ENCODE peak calls at places on chromosome 6, in six cellular contexts. U is K562, R is HCT116, I is H1, S is HepG2, D is GM12878. Q is an unnamed sample. For H3K9me3, the result is how much of the 10 kb centered on the place peaks cover.

GRCh38 chr6:33568826-33569570 is 11.1 kb downstream of the BAK1 start:
- DNase-seq in I (no peak), D (no peak), S (no peak), R (no peak), U (peak), Q (no peak)

GRCh38 chr6:38067263-38067980 is 247.9 kb downstream of the ZFAND3 start:
- DNase-seq in R (no peak), U (no peak), I (no peak), D (no peak), S (no peak), Q (no peak)

GRCh38 chr6:137811121-137811911 is 55.7 kb upstream of the TNFAIP3 start:
- DNase-seq in D (peak), U (peak), S (peak), I (no peak), R (peak), Q (no peak)

GRCh38 chr6:22828179-22829062 is 259.1 kb downstream of the HDGFL1 start:
- DNase-seq in S (peak), U (peak), I (no peak), R (peak), D (no peak), Q (no peak)

GRCh38 chr6:134821914-134822862 is 127.7 kb downstream of the ALDH8A1 start:
- DNase-seq in U (no peak), I (no peak), S (no peak), D (no peak), R (no peak), Q (no peak)

GRCh38 chr6:145071836-145072235 is 663.5 kb downstream of the EPM2A start:
- DNase-seq in U (no peak), D (no peak), I (no peak), S (no peak), R (no peak), Q (no peak)

GRCh38 chr6:135418040-135418439 is 79.5 kb downstream of the AHI1 start:
- DNase-seq in R (no peak), U (no peak), S (no peak), D (no peak), I (no peak), Q (no peak)

GRCh38 chr6:150250826-150251225 is 108.0 kb downstream of the PPP1R14C start:
- DNase-seq in D (no peak), I (no peak), U (peak), S (no peak), R (no peak), Q (no peak)

GRCh38 chr6:154542747-154543146 is 32.3 kb upstream of the CNKSR3 start:
- DNase-seq in I (peak), S (no peak), U (no peak), D (no peak), R (no peak), Q (peak)

GRCh38 chr6:144066745-144067484 is 28.5 kb downstream of the SF3B5 start:
- DNase-seq in I (no peak), R (no peak), U (no peak), S (no peak), D (peak), Q (no peak)

GRCh38 chr6:34237722-34238506 is 1.2 kb downstream of the HMGA1 start:
- DNase-seq in I (no peak), R (no peak), U (peak), D (no peak), S (peak), Q (no peak)

GRCh38 chr6:37657117-37657886 is 40.4 kb downstream of the MDGA1 start:
- DNase-seq in U (no peak), R (peak), I (no peak), D (no peak), S (no peak), Q (peak)

GRCh38 chr6:37705239-37706051 is 7.8 kb upstream of the MDGA1 start:
- DNase-seq in U (peak), D (peak), S (no peak), R (no peak), I (peak), Q (peak)

GRCh38 chr6:82144852-82145332 is 102.7 kb downstream of the IBTK start:
- DNase-seq in R (peak), I (no peak), S (peak), U (no peak), D (no peak), Q (no peak)

GRCh38 chr6:77511860-77512259 is 48.6 kb upstream of the HTR1B start:
- DNase-seq in S (no peak), D (no peak), R (peak), I (no peak), U (no peak), Q (no peak)

GRCh38 chr6:169738972-169739529 is 12.3 kb downstream of the DYNLT2 start:
- DNase-seq in R (no peak), I (no peak), D (no peak), U (no peak), S (no peak), Q (no peak)

GRCh38 chr6:36798852-36799251 is 40.4 kb downstream of the CPNE5 start:
- DNase-seq in S (no peak), R (no peak), I (no peak), U (no peak), D (no peak), Q (no peak)

GRCh38 chr6:30171677-30172471 is 8.5 kb downstream of the TRIM15 start:
- DNase-seq in I (peak), S (no peak), U (no peak), R (no peak), D (no peak), Q (no peak)

GRCh38 chr6:52790841-52791240 is 12.8 kb downstream of the GSTA1 start:
- DNase-seq in S (no peak), I (no peak), U (no peak), D (no peak), R (no peak), Q (no peak)

GRCh38 chr6:1657116-1657776 is 47.5 kb downstream of the FOXC1 start:
- DNase-seq in I (no peak), D (no peak), R (no peak), S (no peak), U (no peak), Q (no peak)

GRCh38 chr6:127547909-127548649 is 28.9 kb upstream of the C6orf58 start:
- DNase-seq in S (no peak), R (no peak), D (no peak), I (no peak), U (no peak), Q (no peak)

GRCh38 chr6:16698163-16698533 is 63.1 kb downstream of the ATXN1 start:
- DNase-seq in R (no peak), S (no peak), U (no peak), I (no peak), D (no peak), Q (no peak)
- H3K4me3 ChIP-seq in R (no peak), S (no peak), U (no peak), I (no peak), D (no peak), Q (no peak)

GRCh38 chr6:131937703-131938631 is 13.2 kb downstream of the CCN2 start:
- DNase-seq in R (no peak), D (no peak), U (no peak), S (peak), I (no peak), Q (no peak)
- H3K9me3 ChIP-seq in R (under half), D (under half), U (under half), S (under half), I (under half), Q (under half)

DNA sequence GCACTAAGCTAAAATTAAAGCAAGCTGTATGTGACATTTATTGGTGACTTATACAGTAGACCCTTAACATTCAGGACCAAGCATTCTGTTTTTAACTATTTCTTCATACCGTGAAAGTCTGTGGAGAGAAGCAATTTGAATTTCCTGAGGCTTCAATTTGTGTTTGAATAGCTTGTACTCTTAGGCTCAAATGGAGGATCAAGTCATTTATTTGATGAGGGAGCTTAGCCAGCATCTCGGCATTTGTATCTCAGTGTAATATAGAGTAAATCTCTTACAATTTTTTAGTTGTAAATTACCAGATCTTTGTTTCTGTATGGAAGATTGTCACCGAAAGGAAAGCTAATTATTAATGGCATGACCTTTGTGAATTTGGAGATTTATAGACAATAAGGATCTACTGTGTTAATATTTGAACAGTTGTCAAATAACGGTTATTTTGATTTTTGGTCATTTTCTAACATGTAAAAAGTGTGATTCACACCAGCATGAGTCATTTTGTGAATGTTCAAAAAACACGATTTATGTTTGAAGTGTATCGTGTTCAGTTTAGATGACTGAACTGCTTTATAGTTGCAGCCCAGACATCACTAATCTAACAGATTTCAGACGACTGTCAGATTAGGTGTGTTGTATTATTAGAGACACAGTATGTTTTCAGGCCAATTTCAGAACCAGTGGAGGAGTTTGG is 332.8 kb downstream of the CDKAL1 start:
- DNase-seq in S (no peak), I (no peak), U (no peak), D (no peak), R (no peak), Q (no peak)
- TF ChIP-seq ZNF274 in S (no peak), I (no peak), U (no peak), D (no peak), R (no peak), Q (no peak)

DNA sequence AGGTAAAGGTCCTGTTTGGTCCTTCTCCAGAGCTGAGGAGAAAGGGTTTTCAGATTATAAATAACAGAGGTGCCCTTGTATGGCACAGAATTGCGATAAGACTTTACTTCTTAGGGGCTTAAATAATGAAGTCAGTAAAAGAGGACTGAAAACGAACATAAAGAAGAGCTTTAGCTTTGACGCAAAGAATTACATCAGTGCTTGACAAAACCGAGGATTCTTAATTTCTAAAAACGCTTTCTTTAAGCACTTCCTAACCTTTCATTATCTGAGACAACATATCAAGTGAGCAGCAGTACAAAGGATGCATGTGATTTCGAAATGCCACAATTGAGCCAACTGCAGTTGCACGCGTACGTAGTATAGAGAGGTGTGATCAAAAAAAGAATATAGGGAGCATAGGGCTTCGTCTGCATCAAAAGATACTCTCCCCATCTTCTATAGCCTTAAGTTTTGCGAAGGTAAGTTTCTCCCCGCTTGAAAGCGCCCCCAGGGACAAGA is 848 bp upstream of the LOC128125822 start:
- DNase-seq in S (no peak), U (no peak), I (no peak), D (no peak), R (no peak), Q (no peak)
- H3K4me3 ChIP-seq in S (peak), U (peak), I (peak), D (peak), R (peak), Q (peak)

DNA sequence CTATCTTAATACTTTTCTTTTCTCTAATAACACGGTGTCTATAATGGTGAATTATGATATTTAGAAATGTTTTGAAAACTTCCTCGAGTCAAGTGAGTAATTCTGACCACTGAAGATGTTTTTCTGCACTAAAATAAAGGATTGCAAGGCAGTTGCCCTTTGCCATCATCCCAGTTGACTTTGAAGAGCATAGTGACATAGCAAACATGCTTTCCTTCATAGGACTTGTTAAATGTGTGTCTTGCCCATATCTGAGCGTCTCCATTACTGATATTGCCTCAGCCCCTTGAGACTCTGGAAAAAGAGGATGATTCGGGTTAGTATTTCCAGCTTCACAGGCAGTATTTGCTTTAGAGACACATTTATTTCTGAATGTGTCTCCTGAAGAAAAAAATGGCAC is 125.2 kb upstream of the MCHR2 start:
- DNase-seq in U (no peak), S (no peak), I (no peak), R (no peak), D (no peak), Q (no peak)
- H3K9me3 ChIP-seq in U (under half), S (under half), I (under half), R (under half), D (under half), Q (under half)

GRCh38 chr6:41489284-41489851 is 56.8 kb upstream of the FOXP4 start:
- DNase-seq in R (no peak), S (no peak), U (no peak), D (no peak), I (no peak), Q (no peak)

GRCh38 chr6:41492261-41492891 is 53.8 kb upstream of the FOXP4 start:
- DNase-seq in I (no peak), R (no peak), U (no peak), S (no peak), D (no peak), Q (no peak)

GRCh38 chr6:41483943-41484342 is 62.2 kb upstream of the FOXP4 start:
- DNase-seq in I (no peak), R (no peak), S (no peak), D (no peak), U (no peak), Q (no peak)

GRCh38 chr6:41488064-41488391 is 58.2 kb upstream of the FOXP4 start:
- DNase-seq in D (no peak), U (no peak), I (no peak), R (no peak), S (no peak), Q (no peak)

DNA sequence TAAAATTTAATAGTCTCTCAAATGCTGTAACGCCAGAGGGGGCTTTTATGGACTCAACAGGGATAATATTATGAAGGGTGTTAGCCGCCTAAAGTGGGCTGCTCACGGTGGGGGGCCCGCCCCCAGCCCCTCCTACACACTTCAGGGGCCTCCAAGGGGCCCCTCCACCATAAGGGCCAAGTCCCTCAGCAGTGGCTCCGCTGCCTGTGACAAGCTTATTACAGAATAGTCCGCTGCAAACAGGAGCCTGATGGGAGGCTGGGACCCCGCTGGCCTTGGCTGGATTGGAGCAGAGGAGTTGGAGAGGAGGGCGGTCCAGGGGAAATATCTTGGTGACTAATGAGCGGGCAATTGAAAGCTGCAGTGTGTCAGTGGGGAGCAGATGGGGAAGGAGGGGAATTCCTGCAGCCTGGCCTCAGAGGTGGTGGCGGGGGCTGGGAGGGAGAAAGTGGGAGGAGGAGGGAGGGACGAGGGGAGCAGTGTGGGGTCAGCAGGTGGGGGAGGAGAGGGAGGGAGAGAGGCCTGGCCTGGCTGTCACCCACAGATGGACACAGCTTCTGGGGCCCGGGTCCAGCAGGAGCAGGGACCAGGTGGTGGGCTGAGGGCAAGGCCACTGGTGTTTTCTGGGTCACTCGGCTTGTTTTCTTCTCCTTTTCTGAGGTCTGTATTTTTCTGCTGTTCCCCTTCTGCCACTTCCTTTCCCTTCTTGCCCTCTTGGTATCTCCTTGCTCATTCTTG is 57.6 kb upstream of the FOXP4 start:
- DNase-seq in D (peak), R (no peak), S (peak), I (no peak), U (no peak), Q (peak)
- TF ChIP-seq ZNF274 in D (no peak), R (no peak), S (no peak), I (no peak), U (no peak), Q (no peak)

DNA sequence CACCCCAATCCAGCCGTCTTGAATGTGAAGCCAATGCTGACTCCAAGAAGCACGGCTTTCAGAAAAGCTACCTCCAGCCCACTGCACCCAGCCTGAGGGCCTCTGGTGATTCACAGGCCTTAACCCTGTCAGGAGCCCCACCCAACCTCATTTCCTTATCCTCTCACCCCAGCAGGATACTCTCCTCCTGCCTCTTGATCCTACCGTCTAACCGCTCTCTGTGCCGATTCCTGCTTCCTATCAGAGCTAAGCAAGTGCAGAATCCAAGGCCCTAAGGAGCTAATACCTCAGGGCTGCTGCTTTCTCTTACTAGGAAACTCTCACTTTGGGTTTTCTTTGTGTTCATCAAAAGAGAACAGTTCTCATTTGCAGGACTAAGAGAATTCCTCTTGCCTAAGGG is 47.2 kb downstream of the TRERF1 start:
- DNase-seq in S (no peak), R (peak), U (peak), I (peak), D (no peak), Q (peak)
- H3K4me3 ChIP-seq in S (no peak), R (peak), U (no peak), I (no peak), D (no peak), Q (no peak)

Q was measured in NT2/D1.